ENCODE peak calls at places on chromosomes 1 and 21, in seven cellular contexts. L is CD8-positive, alpha-beta memory T cell; A is activated T-helper 9 cell treated with anti-CD3 and anti-CD28 coated beads, Interleukin-2, amount 50 U/mL, for 16 hours; R is dorsolateral prefrontal cortex; N is activated T-cell treated with anti-CD3 and anti-CD28 coated beads for 24 hours; C is ureter; Q is activated T-helper 1 cell treated with anti-CD3 and anti-CD28 coated beads, Interleukin-12 subunit alpha, Interleukin-12 subunit beta, Interleukin-2, Interleukin-4 antibody, amounts not matched to agents 30 ng/mL and 10 ng/mL and 1 ng/mL, durations not matched to agents 14 hours and 24 hours and 36 hours. F is an unnamed sample.
A peak's percentile ranks its signal among the peaks of the same experiment; 100 is the strongest.

GRCh38 chr1:101653482-101653946 is 343.2 kb downstream of the OLFM3 start:
- DNase-seq in L (no peak), A (no peak), R (no peak), N (no peak), C (no peak), Q (no peak), F (no peak)

GRCh38 chr21:28256420-28256831 is 736.3 kb downstream of the LTN1 start:
- DNase-seq in L (no peak), A (no peak), R (no peak), N (no peak), C (no peak), Q (no peak), F (no peak)

GRCh38 chr1:20083178-20083944 is 13.4 kb downstream of the PLA2G5 start:
- DNase-seq in L (no peak), A (no peak), R (no peak), N (no peak), C (no peak), Q (no peak), F (no peak)

GRCh38 chr1:200899015-200899386 is 4.3 kb downstream of the INAVA start:
- DNase-seq in L (no peak), A (no peak), R (no peak), N (no peak), C (no peak), Q (no peak), F (no peak)

GRCh38 chr1:30856260-30856790 is 52.2 kb downstream of the SDC3 start:
- DNase-seq in L (no peak), A (no peak), R (no peak), N (no peak), C (no peak), Q (no peak), F (no peak)

GRCh38 chr1:85325920-85326319 is 49.5 kb upstream of the BCL10 start:
- DNase-seq in L (no peak), A (no peak), R (no peak), N (no peak), C (no peak), Q (no peak), F (no peak)

GRCh38 chr1:193538690-193539089 is 352.3 kb upstream of the B3GALT2 start:
- DNase-seq in L (no peak), A (peak; percentile 39), R (no peak), N (peak; percentile 33), C (no peak), Q (no peak), F (peak; percentile 20)

GRCh38 chr1:150487763-150488115 is 520 bp downstream of the TARS2 start:
- DNase-seq in L (no peak), A (no peak), R (no peak), N (no peak), C (no peak), Q (no peak), F (no peak)

GRCh38 chr1:39238476-39238875 is 34.0 kb downstream of the MACF1 start:
- DNase-seq in L (no peak), A (no peak), R (peak; percentile 72), N (no peak), C (no peak), Q (no peak), F (no peak)

GRCh38 chr1:76237201-76237600 is 162.7 kb downstream of the ST6GALNAC3 start:
- DNase-seq in L (no peak), A (no peak), R (no peak), N (no peak), C (no peak), Q (no peak), F (no peak)

GRCh38 chr1:23166854-23167253 is 1.8 kb downstream of the LUZP1 start:
- DNase-seq in L (no peak), A (no peak), R (no peak), N (no peak), C (no peak), Q (no peak), F (no peak)

GRCh38 chr1:241695454-241696171 is 43.5 kb downstream of the WDR64 start:
- DNase-seq in L (no peak), A (no peak), R (no peak), N (no peak), C (no peak), Q (no peak), F (no peak)

GRCh38 chr1:154975409-154976205 is 1.1 kb downstream of the CKS1B start:
- DNase-seq in L (peak; percentile 32), A (peak; percentile 54), R (no peak), N (peak; percentile 46), C (peak; percentile 81), Q (peak; percentile 55), F (peak; percentile 41)

GRCh38 chr1:58922302-58923089 is 138.6 kb upstream of the JUN start:
- DNase-seq in L (peak; percentile 32), A (no peak), R (no peak), N (peak; percentile 25), C (peak; percentile 92), Q (peak; percentile 65), F (no peak)

GRCh38 chr21:43312011-43312410 is 114.9 kb downstream of the SIK1 start:
- DNase-seq in L (no peak), A (no peak), R (no peak), N (no peak), C (no peak), Q (no peak), F (no peak)

GRCh38 chr1:88998716-88999115 is 6.3 kb upstream of the KYAT3 start:
- DNase-seq in L (no peak), A (no peak), R (no peak), N (no peak), C (no peak), Q (no peak), F (peak; percentile 33)

GRCh38 chr1:223437151-223437550 is 43.9 kb downstream of the CCDC185 start:
- DNase-seq in L (no peak), A (no peak), R (no peak), N (no peak), C (no peak), Q (no peak), F (no peak)

GRCh38 chr1:204645251-204645650 is 40.3 kb downstream of the LRRN2 start:
- DNase-seq in L (no peak), A (no peak), R (no peak), N (no peak), C (no peak), Q (no peak), F (no peak)

GRCh38 chr1:180156631-180157091 is 2.0 kb downstream of the QSOX1 start:
- DNase-seq in L (no peak), A (no peak), R (no peak), N (no peak), C (no peak), Q (no peak), F (no peak)

GRCh38 chr1:47684964-47685762 is 247.3 kb downstream of the FOXD2 start:
- DNase-seq in L (no peak), A (no peak), R (no peak), N (no peak), C (peak; percentile 42), Q (no peak), F (no peak)

GRCh38 chr1:218699411-218699810 is 354.3 kb downstream of the TGFB2 start:
- DNase-seq in L (no peak), A (no peak), R (no peak), N (no peak), C (no peak), Q (no peak), F (no peak)

GRCh38 chr1:204493882-204494280 is 724 bp downstream of the PIK3C2B start:
- DNase-seq in L (peak; percentile 35), A (peak; percentile 31), R (peak; percentile 68), N (no peak), C (peak; percentile 92), Q (peak; percentile 41), F (peak; percentile 42)

GRCh38 chr1:224662870-224663269 is 46.8 kb downstream of the CNIH3 start:
- DNase-seq in L (no peak), A (no peak), R (no peak), N (no peak), C (no peak), Q (no peak), F (no peak)

GRCh38 chr1:4062560-4062959 is 162.5 kb upstream of the C1orf174 start:
- DNase-seq in L (no peak), A (no peak), R (peak; percentile 30), N (no peak), C (no peak), Q (no peak), F (no peak)

GRCh38 chr21:43924421-43925095 is 59.5 kb downstream of the AGPAT3 start:
- DNase-seq in L (no peak), A (no peak), R (no peak), N (no peak), C (no peak), Q (no peak), F (no peak)

GRCh38 chr1:209685835-209686234 is 10.6 kb downstream of the G0S2 start:
- DNase-seq in L (no peak), A (no peak), R (no peak), N (no peak), C (no peak), Q (peak; percentile 58), F (no peak)

GRCh38 chr1:109256085-109256484 is 6.7 kb downstream of the CELSR2 start:
- DNase-seq in L (no peak), A (no peak), R (peak; percentile 69), N (no peak), C (no peak), Q (no peak), F (no peak)